ENCODE peak calls at places on chromosomes 12 and 14, in six cellular contexts. S, V, U, G, N and B are unnamed samples.

GRCh38 chr14:64718762-64719161 is 14.5 kb downstream of the PLEKHG3 start:
- DNase-seq in S (no peak), V (no peak), U (no peak), G (no peak), N (no peak), B (no peak)

GRCh38 chr12:51592034-51592705 is 1.1 kb downstream of the SCN8A start:
- DNase-seq in S (no peak), V (no peak), U (no peak), G (no peak), N (no peak), B (no peak)

GRCh38 chr12:93750056-93750455 is 72.9 kb downstream of the CRADD start:
- DNase-seq in S (no peak), V (no peak), U (no peak), G (no peak), N (no peak), B (no peak)

GRCh38 chr14:98189077-98189476 is 1082.9 kb downstream of the BCL11B start:
- DNase-seq in S (no peak), V (no peak), U (no peak), G (no peak), N (peak; percentile 78), B (no peak)

GRCh38 chr12:46343122-46343852 is 29.3 kb downstream of the SLC38A2 start:
- DNase-seq in S (no peak), V (no peak), U (no peak), G (no peak), N (no peak), B (no peak)

GRCh38 chr14:65210827-65211192 is 108.5 kb upstream of the MAX start:
- DNase-seq in S (no peak), V (no peak), U (no peak), G (no peak), N (no peak), B (no peak)

GRCh38 chr14:68722968-68723577 is 69.8 kb downstream of the ZFP36L1 start:
- DNase-seq in S (no peak), V (no peak), U (no peak), G (no peak), N (no peak), B (no peak)

GRCh38 chr14:68788275-68789001 is 4.4 kb downstream of the ZFP36L1 start:
- DNase-seq in S (no peak), V (no peak), U (no peak), G (no peak), N (no peak), B (no peak)

GRCh38 chr12:93020225-93020997 is 91.3 kb upstream of the EEA1 start:
- DNase-seq in S (no peak), V (no peak), U (no peak), G (no peak), N (no peak), B (no peak)

GRCh38 chr12:117890137-117890536 is 78.7 kb downstream of the KSR2 start:
- DNase-seq in S (no peak), V (no peak), U (no peak), G (no peak), N (no peak), B (peak; percentile 21)

DNA sequence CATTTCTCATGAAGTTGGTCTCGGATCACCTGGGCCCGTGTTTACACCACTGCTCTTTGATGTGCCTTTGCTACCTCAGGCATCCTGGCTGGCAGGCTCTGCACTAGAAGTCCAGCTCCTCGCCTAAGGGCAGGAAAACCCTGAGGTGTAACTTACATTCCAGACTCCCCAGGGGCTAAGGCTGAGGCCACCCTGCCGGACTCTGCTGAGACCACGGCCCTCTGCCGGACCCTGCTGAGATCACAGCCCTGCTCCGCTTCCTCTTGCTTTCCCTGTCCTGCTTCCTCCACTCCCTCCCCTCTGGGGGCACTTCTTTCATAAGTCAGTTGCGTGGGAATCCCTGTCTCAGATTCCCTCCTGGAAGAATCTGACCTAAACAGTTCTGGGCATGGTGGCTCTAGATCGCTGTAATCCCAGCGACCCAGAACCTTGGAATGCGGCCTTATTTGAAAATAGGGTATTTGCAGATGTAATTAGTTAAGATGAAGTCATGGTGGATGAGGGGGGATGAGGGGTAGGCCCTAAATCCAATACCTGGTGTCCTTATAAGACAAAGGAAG is 17.2 kb downstream of the RILPL1 start:
- DNase-seq in S (no peak), V (no peak), U (no peak), G (no peak), N (no peak), B (no peak)
- TF ChIP-seq CTCF in S (no peak), V (no peak), U (no peak), G (no peak), N (no peak), B (no peak)

GRCh38 chr14:22508662-22509035 is 80.4 kb downstream of the DAD1 start:
- DNase-seq in S (no peak), V (no peak), U (no peak), G (no peak), N (no peak), B (no peak)

GRCh38 chr14:22509751-22510300 is 79.2 kb downstream of the DAD1 start:
- DNase-seq in S (no peak), V (no peak), U (no peak), G (no peak), N (no peak), B (peak; percentile 65)

GRCh38 chr14:22510527-22511110 is 78.4 kb downstream of the DAD1 start:
- DNase-seq in S (no peak), V (no peak), U (no peak), G (no peak), N (no peak), B (peak; percentile 70)

GRCh38 chr14:22508150-22508457 is 80.9 kb downstream of the DAD1 start:
- DNase-seq in S (no peak), V (no peak), U (no peak), G (no peak), N (no peak), B (no peak)

GRCh38 chr14:22509036-22509709 is 79.9 kb downstream of the DAD1 start:
- DNase-seq in S (no peak), V (no peak), U (no peak), G (no peak), N (no peak), B (peak; percentile 82)
- H3K4me3 ChIP-seq in S (no peak overlapping the region), V (no peak overlapping the region), U (no peak overlapping the region), G (no peak overlapping the region), N (no peak overlapping the region), B (peak overlapping the region; percentile 72)

GRCh38 chr14:49893309-49894213 is 679 bp downstream of the ARF6 start:
- DNase-seq in S (peak; percentile 46), V (peak; percentile 13), U (no peak), G (peak; percentile 86), N (peak; percentile 65), B (peak; percentile 87)

GRCh38 chr14:49895480-49895879 is 2.6 kb downstream of the ARF6 start:
- DNase-seq in S (no peak), V (no peak), U (no peak), G (no peak), N (no peak), B (no peak)

GRCh38 chr14:49892301-49892635 is 614 bp upstream of the ARF6 start:
- DNase-seq in S (peak; percentile 83), V (peak; percentile 35), U (no peak), G (no peak), N (peak; percentile 76), B (peak; percentile 92)

GRCh38 chr14:49896956-49897355 is 4.1 kb downstream of the ARF6 start:
- DNase-seq in S (no peak), V (no peak), U (no peak), G (no peak), N (no peak), B (no peak)

GRCh38 chr14:49892636-49893308 is at the start of gene ARF6:
- DNase-seq in S (peak; percentile 98), V (peak; percentile 90), U (peak; percentile 99), G (peak; percentile 99), N (peak; percentile 97), B (peak; percentile 99)
- TF ChIP-seq CTCF in S (no peak), V (no peak), U (no peak), G (peak; percentile 30), N (peak; percentile 35), B (no peak)

GRCh38 chr12:42235426-42235825 is 2.6 kb downstream of the YAF2 start:
- DNase-seq in S (peak; percentile 75), V (no peak), U (no peak), G (no peak), N (no peak), B (peak; percentile 16)
- H3K4me3 ChIP-seq in S (no peak overlapping the region), V (no peak overlapping the region), U (peak overlapping the region; percentile 33), G (no peak overlapping the region), N (no peak overlapping the region), B (no peak overlapping the region)

GRCh38 chr12:80943345-80943744 is 5.6 kb upstream of the LIN7A start:
- DNase-seq in S (no peak), V (no peak), U (no peak), G (no peak), N (no peak), B (no peak)

GRCh38 chr12:80941916-80942315 is 4.2 kb upstream of the LIN7A start:
- DNase-seq in S (no peak), V (no peak), U (no peak), G (no peak), N (no peak), B (no peak)

DNA sequence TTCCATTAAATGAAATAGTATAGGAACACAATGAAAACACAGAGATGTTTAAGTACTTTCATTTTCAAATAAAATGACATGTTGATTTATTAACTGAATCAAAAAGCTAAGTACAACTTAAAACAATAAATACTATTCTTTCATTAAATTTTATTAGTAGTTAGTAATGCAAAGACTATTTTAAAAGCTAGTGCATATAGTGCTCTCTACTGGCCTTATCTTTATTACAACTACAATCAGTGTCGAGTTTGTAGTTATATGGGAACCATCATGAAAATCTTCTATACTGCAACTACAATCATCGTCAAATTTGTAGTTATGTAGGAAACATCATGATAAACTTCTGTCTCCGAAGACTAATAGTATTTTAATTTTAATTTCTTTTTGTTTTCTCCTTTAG is 8.9 kb upstream of the LIN7A start:
- DNase-seq in S (no peak), V (no peak), U (no peak), G (no peak), N (no peak), B (no peak)
- TF ChIP-seq CTCF in S (no peak), V (no peak), U (no peak), G (no peak), N (no peak), B (peak; percentile 1)

DNA sequence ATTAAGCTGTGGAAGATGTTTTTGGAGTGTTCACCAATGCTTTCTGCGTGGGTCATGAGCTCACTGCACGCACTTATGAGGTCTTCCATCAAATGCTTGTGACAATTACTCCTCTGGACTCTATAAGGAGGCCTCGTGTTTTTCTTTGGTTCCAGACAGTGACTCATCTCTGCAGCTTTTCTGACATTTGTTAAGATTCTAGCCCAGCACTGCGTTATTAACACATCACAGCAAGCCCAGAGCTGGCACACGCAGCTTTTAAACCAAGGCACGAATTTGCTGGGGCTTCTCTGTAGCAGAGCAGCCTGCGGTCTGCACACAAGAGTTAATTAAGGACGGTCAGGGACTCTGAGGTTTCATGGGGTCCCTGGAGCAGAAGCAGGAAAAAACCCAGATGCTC is 16.9 kb downstream of the MEG3 start:
- DNase-seq in S (no peak), V (no peak), U (no peak), G (peak; percentile 10), N (no peak), B (no peak)
- H3K4me3 ChIP-seq in S (no peak overlapping the region), V (no peak overlapping the region), U (no peak overlapping the region), G (no peak overlapping the region), N (no peak overlapping the region), B (no peak overlapping the region)